ENCODE peak calls at places on chromosomes 16 and 17, in four cellular contexts. H, Y, E and Q are unnamed samples.

GRCh38 chr16:12236491-12237030 is 260.0 kb downstream of the SNX29 start:
- DNase-seq in H (no peak), Y (no peak), E (no peak), Q (no peak)

GRCh38 chr17:40241435-40241834 is 22.3 kb downstream of the WIPF2 start:
- DNase-seq in H (no peak), E (no peak), Y (no peak), Q (no peak)

GRCh38 chr17:15963670-15964110 is 18.8 kb downstream of the ADORA2B start:
- DNase-seq in E (no peak), H (no peak), Y (no peak), Q (no peak)

GRCh38 chr17:75878174-75878998 is at the start of gene TRIM47:
- DNase-seq in E (peak), Y (peak), H (no peak), Q (peak)

GRCh38 chr17:63833741-63834373 is 6.4 kb upstream of the FTSJ3 start:
- DNase-seq in Y (no peak), E (no peak), H (no peak), Q (no peak)

GRCh38 chr17:49616086-49616485 is 40.4 kb downstream of the NXPH3 start:
- DNase-seq in Y (peak), H (no peak), E (no peak), Q (no peak)

GRCh38 chr16:69852815-69853214 is 90.7 kb downstream of the WWP2 start:
- DNase-seq in H (no peak), E (no peak), Y (no peak), Q (no peak)

GRCh38 chr16:7548796-7549318 is 216.2 kb downstream of the RBFOX1 start:
- DNase-seq in Y (no peak), E (no peak), H (no peak), Q (no peak)

GRCh38 chr16:27258241-27258734 is 10.3 kb downstream of the NSMCE1 start:
- DNase-seq in H (no peak), E (no peak), Y (no peak), Q (no peak)

GRCh38 chr17:78696016-78696992 is 85.8 kb downstream of the CYTH1 start:
- DNase-seq in H (no peak), E (no peak), Y (no peak), Q (no peak)

GRCh38 chr17:42655528-42655927 is 3.6 kb upstream of the TUBG2 start:
- DNase-seq in H (no peak), Y (no peak), E (no peak), Q (no peak)

GRCh38 chr17:6501359-6501758 is 55.0 kb downstream of the PITPNM3 start:
- DNase-seq in E (no peak), Y (no peak), H (no peak), Q (no peak)

GRCh38 chr16:88705746-88706287 is 391 bp downstream of the RNF166 start:
- DNase-seq in E (no peak), H (no peak), Y (no peak), Q (no peak)

GRCh38 chr17:47320879-47321502 is 2.8 kb upstream of the EFCAB13 start:
- DNase-seq in H (no peak), Y (no peak), E (no peak), Q (no peak)

GRCh38 chr17:32350662-32351418 is 883 bp downstream of the ZNF207 start:
- DNase-seq in H (peak), Y (no peak), E (no peak), Q (no peak)

GRCh38 chr17:37239690-37240344 is 136.0 kb upstream of the C17orf78 start:
- DNase-seq in H (no peak), Y (peak), E (no peak), Q (no peak)

GRCh38 chr16:31177136-31177535 is 2.8 kb upstream of the FUS start:
- DNase-seq in Y (no peak), E (no peak), H (no peak), Q (no peak)

GRCh38 chr16:83717814-83718213 is 90.0 kb upstream of the HSBP1 start:
- DNase-seq in Y (no peak), E (no peak), H (no peak), Q (peak)

GRCh38 chr17:66983414-66984021 is 19.0 kb downstream of the CACNG4 start:
- DNase-seq in H (no peak), Y (no peak), E (no peak), Q (no peak)

GRCh38 chr16:63067141-63067540 is 1030.9 kb upstream of the CDH8 start:
- DNase-seq in Y (no peak), E (no peak), H (no peak), Q (no peak)

GRCh38 chr17:73011016-73011486 is 81.4 kb downstream of the SLC39A11 start:
- DNase-seq in E (no peak), H (no peak), Y (no peak), Q (no peak)

GRCh38 chr16:79351927-79352326 is 248.6 kb downstream of the MAF start:
- DNase-seq in Y (no peak), H (no peak), E (no peak), Q (no peak)

GRCh38 chr16:83609178-83609577 is 198.6 kb upstream of the HSBP1 start:
- DNase-seq in Y (no peak), E (no peak), H (no peak), Q (no peak)

GRCh38 chr17:8243827-8244226 is 4.0 kb downstream of the CTC1 start:
- DNase-seq in H (no peak), Y (no peak), E (no peak), Q (no peak)

GRCh38 chr16:85570213-85570734 is 42.8 kb upstream of the GSE1 start:
- DNase-seq in Y (no peak), E (no peak), H (peak), Q (no peak)

GRCh38 chr17:48492401-48493298 is 38.2 kb downstream of the HOXB1 start:
- DNase-seq in Y (peak), H (peak), E (peak), Q (peak)

GRCh38 chr16:54128629-54129230 is 157.9 kb downstream of the IRX3 start:
- DNase-seq in E (no peak), H (no peak), Y (no peak), Q (no peak)

GRCh38 chr17:82791532-82791931 is 39.7 kb downstream of the TBCD start:
- DNase-seq in Y (no peak), E (no peak), H (no peak), Q (peak)

GRCh38 chr17:36942631-36943125 is 5.4 kb downstream of the LHX1 start:
- DNase-seq in E (no peak), H (no peak), Y (no peak), Q (no peak)

GRCh38 chr17:67157732-67158639 is 87.0 kb downstream of the HELZ start:
- DNase-seq in H (no peak), Y (peak), E (no peak), Q (no peak)

GRCh38 chr16:87053016-87053982 is 263.9 kb downstream of the C16orf95 start:
- DNase-seq in E (no peak), H (no peak), Y (no peak), Q (no peak)

GRCh38 chr17:77445030-77445907 is 304.5 kb downstream of the SEC14L1 start:
- DNase-seq in H (peak), E (peak), Y (no peak), Q (no peak)

GRCh38 chr17:15261063-15261817 is 3.9 kb downstream of the PMP22 start:
- DNase-seq in Y (peak), E (peak), H (no peak), Q (peak)

GRCh38 chr17:66611397-66611796 is 223.5 kb upstream of the CACNG5 start:
- DNase-seq in E (no peak), Y (no peak), H (no peak), Q (no peak)

GRCh38 chr16:89842471-89843408 is 14.5 kb downstream of the SPIRE2 start:
- DNase-seq in E (no peak), H (no peak), Y (no peak), Q (peak)

GRCh38 chr16:47611042-47611441 is 149.9 kb downstream of the PHKB start:
- DNase-seq in H (no peak), Y (no peak), E (no peak), Q (no peak)
- TF ChIP-seq POLR2A in H (no peak), Y (no peak), E (no peak), Q (no peak)

GRCh38 chr17:1491406-1492248 is 859 bp downstream of the MYO1C start:
- DNase-seq in Y (peak), H (peak), E (peak), Q (peak)
- TF ChIP-seq POLR2A in Y (peak), H (no peak), E (no peak), Q (no peak)

GRCh38 chr16:1212616-1213194 is 12.4 kb downstream of the TPSG1 start:
- DNase-seq in Y (no peak), H (no peak), E (no peak), Q (no peak)

GRCh38 chr16:1210461-1210860 is 14.6 kb downstream of the TPSG1 start:
- DNase-seq in H (no peak), E (no peak), Y (no peak), Q (no peak)

GRCh38 chr16:1213796-1214372 is 11.2 kb downstream of the TPSG1 start:
- DNase-seq in E (no peak), H (no peak), Y (no peak), Q (no peak)

GRCh38 chr16:1213231-1213630 is 11.8 kb downstream of the TPSG1 start:
- DNase-seq in H (no peak), E (no peak), Y (no peak), Q (no peak)

DNA sequence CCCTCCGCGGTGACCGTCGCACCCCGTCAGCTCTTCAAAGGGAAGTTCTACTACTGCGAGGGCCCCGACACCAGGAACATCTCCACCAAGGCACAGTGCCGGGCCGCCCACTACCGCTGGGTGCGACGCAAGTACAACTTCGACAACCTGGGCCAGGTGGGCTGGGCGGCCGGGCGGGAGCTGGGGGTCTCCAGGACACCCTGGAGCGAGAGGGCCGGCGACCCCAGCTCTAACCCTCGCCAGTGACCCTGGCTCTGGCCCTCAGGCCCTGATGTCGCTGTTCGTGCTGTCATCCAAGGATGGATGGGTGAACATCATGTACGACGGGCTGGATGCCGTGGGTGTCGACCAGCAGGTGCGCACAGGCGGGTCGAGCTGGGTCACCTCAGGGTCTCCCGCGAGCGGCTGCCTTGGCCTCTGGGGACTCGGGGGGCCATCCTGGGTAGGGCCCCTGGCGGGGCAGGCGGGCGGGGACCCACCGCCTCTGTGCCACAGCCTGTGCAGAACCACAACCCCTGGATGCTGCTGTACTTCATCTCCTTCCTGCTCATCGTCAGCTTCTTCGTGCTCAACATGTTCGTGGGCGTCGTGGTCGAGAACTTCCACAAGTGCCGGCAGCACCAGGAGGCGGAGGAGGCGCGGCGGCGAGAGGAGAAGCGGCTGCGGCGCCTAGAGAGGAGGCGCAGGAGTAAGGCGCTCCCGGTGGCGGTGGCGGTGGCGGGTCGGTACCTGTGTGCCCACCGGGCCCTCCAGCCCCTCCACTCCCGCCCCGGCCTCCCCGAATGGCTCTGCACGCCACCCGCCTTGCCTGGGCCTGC is 13.4 kb downstream of the TPSG1 start:
- DNase-seq in Y (no peak), E (no peak), H (no peak), Q (no peak)
- TF ChIP-seq POLR2A in Y (no peak), E (no peak), H (no peak), Q (no peak)

DNA sequence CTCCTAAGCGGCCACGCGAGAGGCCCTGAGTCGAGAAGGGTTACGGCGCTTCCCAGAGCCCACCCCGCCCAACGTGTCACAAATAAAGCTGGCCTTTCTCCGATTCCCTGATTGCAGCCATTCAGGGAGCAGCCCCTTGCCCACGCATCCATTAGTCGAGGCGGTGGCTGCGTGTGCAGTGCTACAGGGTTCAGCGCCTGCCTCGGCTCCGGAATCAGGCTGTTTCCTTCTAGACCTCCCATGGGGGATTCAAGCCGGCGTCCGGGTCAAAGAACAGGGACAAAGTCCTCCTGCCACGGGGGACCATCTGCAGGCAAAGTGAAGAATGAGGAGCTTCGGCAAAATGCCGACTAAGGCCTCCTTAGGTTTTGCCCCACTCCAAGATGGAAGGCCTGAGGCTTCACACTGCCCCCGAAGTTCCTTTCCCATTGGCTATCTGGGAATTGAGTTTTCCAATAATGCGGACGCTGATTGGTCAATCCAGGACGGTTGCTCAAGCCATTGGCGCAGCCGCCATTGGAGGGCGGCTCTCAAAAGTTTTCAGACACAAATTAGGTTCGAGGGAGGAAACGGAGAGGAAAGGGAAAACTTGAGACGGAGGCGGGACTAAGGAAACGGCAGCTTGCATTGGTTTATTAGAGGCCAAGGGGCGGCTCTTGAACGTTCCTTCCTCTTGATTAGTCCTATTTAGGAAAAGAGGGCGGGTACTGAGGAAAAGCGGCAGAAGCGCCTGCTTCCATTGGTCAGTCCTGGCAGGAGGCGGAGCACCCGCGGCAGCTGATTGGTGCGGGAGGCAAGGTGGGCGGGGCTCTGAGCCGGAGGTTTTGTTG is 430 bp upstream of the KATNB1 start:
- DNase-seq in Y (peak), H (peak), E (peak), Q (peak)
- TF ChIP-seq POLR2A in Y (peak), H (peak), E (peak), Q (peak)

DNA sequence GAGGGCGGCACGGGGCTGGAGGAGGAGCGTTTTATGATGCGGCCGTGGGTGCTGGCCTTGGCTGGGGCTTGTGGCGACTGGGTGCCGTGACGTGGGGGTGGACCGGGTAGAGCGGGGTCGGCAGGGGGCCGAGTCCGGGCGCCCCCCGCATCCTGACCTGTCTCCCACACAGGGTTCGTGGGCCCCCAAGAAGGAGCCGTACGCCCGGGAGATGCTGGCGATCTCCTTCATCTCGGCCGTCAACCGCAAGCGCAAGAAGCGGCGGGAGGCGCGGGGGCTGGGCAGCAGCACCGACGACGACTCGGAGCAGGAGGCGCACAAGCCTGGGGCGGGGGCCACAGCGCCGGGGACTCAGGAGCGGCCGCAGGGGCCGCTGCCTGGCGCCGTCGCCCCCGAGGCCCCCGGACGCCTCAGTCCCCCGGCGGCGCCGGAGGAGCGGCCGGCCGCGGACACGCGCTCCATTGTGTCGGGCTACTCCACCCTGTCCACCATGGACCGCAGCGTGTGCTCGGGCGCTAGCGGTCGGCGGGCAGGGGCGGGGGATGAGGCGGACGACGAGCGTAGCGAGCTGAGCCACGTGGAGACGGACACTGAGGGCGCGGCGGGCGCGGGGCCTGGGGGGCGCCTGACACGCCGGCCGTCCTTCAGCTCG is 81.6 kb downstream of the ARHGAP23 start:
- DNase-seq in E (no peak), H (peak), Y (no peak), Q (no peak)
- TF ChIP-seq POLR2A in E (no peak), H (no peak), Y (no peak), Q (no peak)

DNA sequence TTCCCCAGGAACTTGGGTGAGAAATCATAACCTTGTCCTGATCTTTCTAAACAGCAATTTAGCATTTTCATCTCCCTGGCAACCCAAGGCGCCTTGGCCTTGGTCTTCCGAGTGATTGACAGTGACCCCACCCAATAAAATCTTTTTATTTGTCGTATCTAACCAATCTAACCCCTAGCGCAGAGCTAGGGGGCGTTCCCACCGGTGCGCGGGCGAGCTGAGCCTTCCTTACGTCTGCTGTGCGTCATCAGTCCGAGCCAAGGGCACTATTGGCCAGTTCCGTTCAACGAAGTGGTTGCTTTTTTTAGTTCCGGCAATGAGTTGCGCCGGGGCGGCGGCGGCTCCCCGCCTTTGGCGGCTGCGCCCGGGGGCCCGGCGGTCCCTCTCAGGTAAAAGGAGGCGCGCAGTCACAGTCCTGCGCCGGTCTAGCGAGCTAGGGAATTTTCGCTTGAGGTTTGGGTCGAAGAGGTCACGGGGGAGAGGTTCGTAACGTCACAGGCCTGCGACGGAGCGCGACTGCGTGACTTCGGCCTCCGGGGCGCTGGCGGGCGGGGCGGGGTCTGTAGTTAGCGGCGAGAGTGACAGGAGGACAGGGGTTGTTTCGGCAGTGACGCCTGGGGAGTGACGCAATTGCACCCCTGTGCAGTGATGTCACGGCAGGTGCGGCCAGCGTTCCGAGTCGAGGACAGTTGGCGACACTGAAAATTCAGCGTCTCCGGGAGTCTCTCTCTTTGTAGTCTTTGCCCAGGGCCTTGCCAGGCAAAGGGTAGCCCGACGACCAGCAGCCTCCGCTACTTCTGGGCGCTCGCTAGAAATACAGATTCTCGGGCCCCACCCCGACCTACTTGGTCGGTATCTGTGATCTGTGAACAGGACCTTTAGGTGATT is at the start of gene COQ7:
- DNase-seq in H (peak), Y (peak), E (peak), Q (peak)
- TF ChIP-seq POLR2A in H (peak), Y (peak), E (peak), Q (peak)

GRCh38 chr16:352547-353403 is at the start of gene AXIN1:
- DNase-seq in H (peak), Y (peak), E (peak), Q (peak)
- TF ChIP-seq POLR2A in H (peak), Y (peak), E (peak), Q (peak)

DNA sequence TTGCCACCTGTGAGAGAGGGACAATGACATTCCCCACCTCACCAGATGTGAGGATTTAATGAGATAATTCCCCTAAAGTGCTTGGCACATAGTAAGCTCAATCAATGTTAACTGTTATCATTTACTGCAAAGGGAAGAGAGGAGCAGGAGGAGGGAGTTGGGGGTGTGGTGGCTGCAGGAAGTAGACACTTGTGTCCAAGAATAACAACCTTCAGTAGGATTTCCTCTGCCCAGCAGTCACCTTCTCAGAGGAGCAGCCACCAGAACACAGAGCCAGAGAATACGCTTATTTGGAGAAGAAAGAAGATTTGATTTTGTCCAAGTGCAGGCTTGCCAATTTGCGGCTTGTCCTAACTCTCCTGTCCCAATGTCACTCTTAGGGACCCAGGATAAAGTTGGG is 10.2 kb downstream of the CBX4 start:
- DNase-seq in H (no peak), E (no peak), Y (no peak), Q (no peak)
- TF ChIP-seq POLR2A in H (no peak), E (no peak), Y (no peak), Q (no peak)